ENCODE peak calls at places on chromosomes 13 and 19, in eight cellular contexts. C is heart right ventricle; A is cardiac muscle cell; I is CD4-positive, alpha-beta memory T cell; V is fibroblast of lung; J is adrenal gland; O is Panc1; L is ascending aorta. X is an unnamed sample.
A peak's percentile ranks its signal among the peaks of the same experiment; 100 is the strongest.

GRCh38 chr13:109226631-109227030 is 559.8 kb downstream of the IRS2 start:
- DNase-seq in C (no peak), A (no peak), I (no peak), V (no peak), J (no peak), O (no peak), L (no peak), X (no peak)

GRCh38 chr19:39937094-39937493 is 2.7 kb upstream of the FCGBP start:
- DNase-seq in C (no peak), A (no peak), I (peak; percentile 38), V (no peak), J (no peak), O (no peak), L (no peak), X (peak; percentile 37)

GRCh38 chr13:100392709-100393630 is 195.6 kb downstream of the GGACT start:
- DNase-seq in C (peak; percentile 71), A (peak; percentile 37), I (no peak), V (peak; percentile 100), J (peak; percentile 94), O (peak; percentile 94), L (peak; percentile 93), X (no peak)

GRCh38 chr19:1513492-1514294 is 874 bp upstream of the ADAMTSL5 start:
- DNase-seq in C (no peak), A (peak; percentile 23), I (peak; percentile 68), V (peak; percentile 42), J (no peak), O (no peak), L (no peak), X (peak; percentile 54)

GRCh38 chr13:51935326-51936171 is 73.8 kb downstream of the CCDC70 start:
- DNase-seq in C (no peak), A (peak; percentile 31), I (no peak), V (no peak), J (no peak), O (no peak), L (no peak), X (no peak)

GRCh38 chr19:4206818-4207484 is 22.4 kb upstream of the EBI3 start:
- DNase-seq in C (no peak), A (no peak), I (no peak), V (peak; percentile 44), J (no peak), O (no peak), L (no peak), X (no peak)

GRCh38 chr13:24224232-24224680 is 63.7 kb downstream of the SPATA13 start:
- DNase-seq in C (no peak), A (no peak), I (no peak), V (no peak), J (no peak), O (no peak), L (no peak), X (peak; percentile 28)

GRCh38 chr19:30523791-30524190 is 151.6 kb downstream of the ZNF536 start:
- DNase-seq in C (no peak), A (no peak), I (no peak), V (no peak), J (no peak), O (no peak), L (no peak), X (no peak)

GRCh38 chr19:3458229-3458555 is 22.1 kb downstream of the SMIM24 start:
- DNase-seq in C (no peak), A (peak; percentile 39), I (no peak), V (peak; percentile 36), J (no peak), O (no peak), L (no peak), X (no peak)

GRCh38 chr13:84487681-84488080 is 605.4 kb upstream of the SLITRK1 start:
- DNase-seq in C (no peak), A (no peak), I (no peak), V (no peak), J (no peak), O (no peak), L (no peak), X (no peak)

GRCh38 chr19:49451430-49452181 is at the start of gene PIH1D1:
- DNase-seq in C (peak; percentile 99), A (peak; percentile 98), I (peak; percentile 95), V (peak; percentile 99), J (peak; percentile 99), O (peak; percentile 95), L (peak; percentile 99), X (peak; percentile 93)

GRCh38 chr19:52114691-52115090 is 19.1 kb upstream of the ZNF841 start:
- DNase-seq in C (no peak), A (no peak), I (no peak), V (no peak), J (no peak), O (no peak), L (no peak), X (no peak)

GRCh38 chr19:52115526-52116053 is 20.0 kb upstream of the ZNF841 start:
- DNase-seq in C (no peak), A (no peak), I (no peak), V (no peak), J (no peak), O (no peak), L (no peak), X (no peak)

GRCh38 chr19:52120286-52120685 is 19.5 kb downstream of the ZNF616 start:
- DNase-seq in C (no peak), A (no peak), I (no peak), V (no peak), J (no peak), O (no peak), L (no peak), X (no peak)
- H3K36me3 ChIP-seq in C (peaks cover 95% of the 10 kb centered on the region), A (peaks cover 42% of the 10 kb centered on the region), I (peaks cover 57% of the 10 kb centered on the region), V (peaks cover 4% of the 10 kb centered on the region), J (peaks cover 46% of the 10 kb centered on the region), O (no peaks in the 10 kb centered on the region), L (peaks cover 92% of the 10 kb centered on the region), X (peaks cover 67% of the 10 kb centered on the region)

DNA sequence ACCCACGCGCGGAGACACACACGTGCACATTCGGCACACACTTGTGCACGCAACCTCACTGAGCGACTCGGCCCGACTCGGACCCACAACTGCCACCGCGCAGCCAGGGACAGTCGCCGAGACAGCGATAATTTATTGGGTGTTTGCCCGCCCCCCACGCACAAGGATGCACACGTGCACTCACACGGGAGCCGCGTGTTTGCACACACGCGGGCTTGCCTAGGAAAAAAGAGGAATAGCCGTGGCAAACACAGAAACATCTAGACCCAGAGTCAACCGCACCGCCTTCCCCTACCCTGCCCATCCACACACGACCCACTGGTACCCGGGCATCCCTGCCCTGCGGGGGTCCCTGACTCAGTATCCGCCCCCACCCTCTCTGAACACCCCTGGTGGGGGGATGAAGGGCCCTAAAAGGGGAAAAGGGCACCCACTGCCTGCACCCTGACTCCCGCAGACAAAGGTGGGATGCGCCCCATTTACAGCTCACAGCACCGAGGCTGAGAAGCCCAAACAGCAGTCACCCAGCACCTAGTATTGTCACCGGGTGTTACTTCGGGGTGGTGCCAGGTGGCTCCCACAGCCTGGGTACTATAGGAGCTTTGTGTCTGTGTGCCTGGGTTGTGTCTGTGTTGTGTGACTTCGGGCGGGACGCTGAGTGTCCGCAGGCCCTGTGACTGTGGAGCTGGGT is 1.0 kb upstream of the SSBP4 start:
- DNase-seq in C (no peak), A (no peak), I (peak; percentile 45), V (no peak), J (peak; percentile 60), O (no peak), L (no peak), X (no peak)
- H3K4me1 ChIP-seq in C (peaks cover 47% of the 10 kb centered on the region), A (peaks cover 13% of the 10 kb centered on the region), I (peaks cover 80% of the 10 kb centered on the region), V (peaks cover 43% of the 10 kb centered on the region), J (peaks cover 38% of the 10 kb centered on the region), O (peaks cover 40% of the 10 kb centered on the region), L (peaks cover 54% of the 10 kb centered on the region), X (peaks cover 79% of the 10 kb centered on the region)

DNA sequence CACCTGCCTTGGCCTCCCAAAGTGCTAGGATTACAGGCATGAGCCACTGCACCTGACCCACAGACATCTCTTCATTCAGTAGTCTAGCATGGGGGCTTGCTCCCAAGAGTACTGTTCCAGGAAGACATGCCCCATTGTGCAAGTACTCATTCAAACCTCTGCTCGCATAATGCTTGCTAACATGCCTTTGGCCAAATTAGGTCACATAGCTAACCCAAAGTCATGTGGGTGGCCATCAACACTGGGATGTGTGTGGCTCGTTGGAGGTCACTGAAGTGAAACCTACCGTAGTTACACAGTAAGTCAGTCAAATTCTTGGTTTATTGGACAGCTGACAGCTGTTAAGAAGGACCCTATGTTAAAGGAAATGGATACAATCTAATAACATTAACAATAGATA is 20.3 kb downstream of the RFXAP start:
- DNase-seq in C (no peak), A (no peak), I (no peak), V (no peak), J (no peak), O (no peak), L (no peak), X (no peak)
- H3K4me3 ChIP-seq in C (no peak overlapping the region), A (no peak overlapping the region), I (no peak overlapping the region), V (no peak overlapping the region), J (no peak overlapping the region), O (no peak overlapping the region), L (no peak overlapping the region), X (no peak overlapping the region)

GRCh38 chr19:47066376-47067214 is 18.2 kb upstream of the TMEM160 start:
- DNase-seq in C (no peak), A (no peak), I (no peak), V (no peak), J (no peak), O (no peak), L (no peak), X (no peak)
- H3K36me3 ChIP-seq in C (peaks cover 48% of the 10 kb centered on the region), A (peaks cover 17% of the 10 kb centered on the region), I (peaks cover 53% of the 10 kb centered on the region), V (peaks cover 35% of the 10 kb centered on the region), J (peaks cover 69% of the 10 kb centered on the region), O (peaks cover 2% of the 10 kb centered on the region), L (peaks cover 45% of the 10 kb centered on the region), X (peaks cover 15% of the 10 kb centered on the region)

GRCh38 chr13:110615005-110615321 is 382 bp upstream of the NAXD start:
- DNase-seq in C (no peak), A (no peak), I (no peak), V (no peak), J (no peak), O (no peak), L (no peak), X (no peak)
- H3K4me1 ChIP-seq in C (peaks cover 37% of the 10 kb centered on the region), A (peaks cover 13% of the 10 kb centered on the region), I (peaks cover 17% of the 10 kb centered on the region), V (peaks cover 10% of the 10 kb centered on the region), J (peaks cover 27% of the 10 kb centered on the region), O (peaks cover 13% of the 10 kb centered on the region), L (peaks cover 21% of the 10 kb centered on the region), X (peaks cover 19% of the 10 kb centered on the region)